ENCODE peak calls at places on chromosomes 1 and 21, in five cellular contexts. E is A549, H is testis, C is K562, O is adrenal gland. N is an unnamed sample.

GRCh38 chr1:15950763-15951295 is 25.1 kb downstream of the ZBTB17 start:
- DNase-seq in E (no peak), H (no peak), C (peak), O (peak), N (peak)

GRCh38 chr1:236502579-236502971 is 21.2 kb upstream of the LGALS8 start:
- DNase-seq in E (no peak), H (no peak), C (no peak), O (no peak), N (no peak)

GRCh38 chr1:39213511-39214002 is 9.1 kb downstream of the MACF1 start:
- DNase-seq in E (no peak), H (no peak), C (no peak), O (no peak), N (no peak)

GRCh38 chr21:36059823-36060158 is 535 bp downstream of the SETD4 start:
- DNase-seq in E (peak), H (peak), C (peak), O (peak), N (peak)

GRCh38 chr1:7847599-7847998 is 5.3 kb downstream of the UTS2 start:
- DNase-seq in E (no peak), H (no peak), C (no peak), O (no peak), N (no peak)

GRCh38 chr1:18936471-18936813 is 20.0 kb downstream of the IFFO2 start:
- DNase-seq in E (no peak), H (no peak), C (no peak), O (no peak), N (no peak)

GRCh38 chr1:19312782-19313635 is 883 bp downstream of the SLC66A1 start:
- DNase-seq in E (no peak), H (peak), C (no peak), O (no peak), N (peak)

GRCh38 chr1:93842750-93843500 is 36.1 kb downstream of the DNTTIP2 start:
- DNase-seq in E (no peak), H (peak), C (no peak), O (no peak), N (no peak)

GRCh38 chr1:3578906-3579305 is 32.4 kb downstream of the MEGF6 start:
- DNase-seq in E (no peak), H (no peak), C (no peak), O (no peak), N (no peak)

GRCh38 chr1:56578963-56579875 is at the start of gene PLPP3:
- DNase-seq in E (peak), H (peak), C (peak), O (peak), N (peak)

GRCh38 chr1:41874903-41875411 is 43.8 kb downstream of the HIVEP3 start:
- DNase-seq in E (no peak), H (peak), C (no peak), O (no peak), N (no peak)

GRCh38 chr1:228502522-228502921 is 15.3 kb downstream of the RNF187 start:
- DNase-seq in E (no peak), H (no peak), C (peak), O (no peak), N (no peak)

GRCh38 chr1:234838182-234838581 is 228.2 kb upstream of the IRF2BP2 start:
- DNase-seq in E (no peak), H (no peak), C (no peak), O (no peak), N (no peak)

GRCh38 chr1:162562452-162562828 is 918 bp downstream of the UAP1 start:
- DNase-seq in E (no peak), H (no peak), C (peak), O (no peak), N (no peak)

GRCh38 chr1:100383743-100384405 is 31.6 kb downstream of the CDC14A start:
- DNase-seq in E (no peak), H (no peak), C (no peak), O (no peak), N (no peak)

GRCh38 chr1:100391675-100392074 is 39.4 kb downstream of the CDC14A start:
- DNase-seq in E (no peak), H (no peak), C (no peak), O (no peak), N (no peak)

GRCh38 chr1:100387209-100387608 is 34.9 kb downstream of the CDC14A start:
- DNase-seq in E (no peak), H (no peak), C (no peak), O (no peak), N (no peak)

GRCh38 chr1:100390507-100390906 is 38.2 kb downstream of the CDC14A start:
- DNase-seq in E (no peak), H (no peak), C (no peak), O (no peak), N (no peak)

DNA sequence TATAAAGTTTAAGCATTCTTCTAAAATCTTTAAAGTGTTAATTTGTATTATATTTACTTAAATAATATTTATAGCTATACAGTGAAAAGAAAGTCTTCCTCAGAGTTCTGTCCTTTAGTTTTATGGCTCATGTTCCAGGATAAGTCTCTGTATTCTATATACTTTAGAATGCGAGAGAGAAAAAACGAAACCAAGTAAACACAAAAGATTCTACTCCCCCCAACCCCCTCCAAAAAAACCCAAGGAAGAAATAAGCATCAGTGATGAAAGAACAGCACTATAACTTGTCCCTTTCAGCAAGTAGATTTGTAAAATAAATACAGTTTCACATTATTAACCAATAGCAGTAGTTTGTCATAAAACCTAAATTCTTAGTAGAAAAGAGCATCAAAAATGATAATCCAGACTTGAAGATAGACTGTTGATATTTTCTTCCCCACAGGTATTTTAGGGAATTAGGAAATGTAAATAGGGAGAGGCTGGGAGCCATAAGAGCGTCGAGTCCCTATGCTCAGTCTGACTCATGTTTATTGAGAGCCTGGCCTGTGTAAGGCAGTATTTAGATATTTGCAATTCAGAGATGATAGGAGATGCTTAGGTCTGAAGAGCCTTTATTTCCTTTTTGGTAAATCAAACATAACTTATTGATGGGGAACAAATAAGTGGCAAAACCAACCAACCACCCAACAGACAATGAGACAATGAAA is 35.5 kb downstream of the CDC14A start:
- DNase-seq in E (no peak), H (no peak), C (no peak), O (no peak), N (no peak)
- TF ChIP-seq CTCF in E (no peak), H (no peak), C (no peak), O (no peak), N (no peak)

DNA sequence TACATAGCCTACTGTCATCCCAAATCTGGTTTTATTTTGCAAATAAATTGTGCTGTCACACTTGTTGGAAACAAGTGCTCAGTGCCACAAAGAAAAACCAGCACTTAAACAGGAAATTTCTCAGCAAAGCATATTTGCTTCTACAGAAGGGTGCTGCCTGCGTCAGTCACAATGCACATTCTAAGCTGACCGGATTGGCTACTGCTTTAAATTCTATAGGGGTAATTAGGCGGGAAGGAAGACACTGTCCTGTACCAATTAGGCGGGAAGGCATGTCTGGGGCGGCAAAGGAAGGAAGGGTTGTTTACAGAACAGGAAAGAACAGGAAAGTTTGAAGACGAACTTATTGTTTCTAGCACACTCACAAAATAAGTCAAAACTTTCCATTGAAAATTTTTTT is 2.8 kb downstream of the IFI16 start:
- DNase-seq in E (no peak), H (no peak), C (no peak), O (no peak), N (no peak)
- TF ChIP-seq POLR2A in E (no peak), H (no peak), C (no peak), O (no peak), N (peak)

DNA sequence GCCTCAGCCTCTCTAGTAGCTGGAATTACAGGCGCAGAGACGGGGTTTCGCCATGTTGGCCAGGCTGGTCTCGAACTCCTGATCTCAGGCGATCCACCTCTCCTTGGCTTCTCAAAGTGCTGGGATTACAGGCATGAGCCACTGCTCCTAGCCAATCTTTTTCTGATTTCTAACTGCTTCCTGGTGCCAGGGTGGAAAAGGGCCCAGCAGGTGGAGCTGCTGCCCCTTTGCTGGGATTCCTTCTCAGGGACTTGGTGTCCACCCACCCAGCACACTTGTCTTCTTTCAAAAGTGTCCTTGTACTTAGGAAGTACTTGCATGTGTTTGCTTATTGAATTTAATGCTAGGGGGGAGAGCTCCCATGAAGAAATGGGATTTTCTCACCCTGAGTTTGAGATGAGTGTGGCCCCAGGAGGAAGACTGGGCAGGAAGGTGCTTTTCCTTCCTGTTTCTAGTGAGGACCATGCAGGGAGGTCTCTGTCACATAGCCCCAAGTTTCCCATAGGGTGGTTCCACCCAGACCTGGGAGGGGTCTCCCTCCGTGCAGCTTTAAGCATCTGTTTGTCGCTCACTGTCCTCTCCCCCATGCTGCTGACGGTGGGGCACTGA is 14.2 kb downstream of the UTP11 start:
- DNase-seq in E (peak), H (peak), C (peak), O (peak), N (no peak)
- TF ChIP-seq CTCF in E (peak), H (peak), C (peak), O (peak), N (no peak)

GRCh38 chr1:22416555-22417454 is 34.8 kb upstream of the ZBTB40 start:
- DNase-seq in E (peak), H (peak), C (peak), O (peak), N (no peak)

GRCh38 chr1:22415489-22415888 is 36.2 kb upstream of the ZBTB40 start:
- DNase-seq in E (no peak), H (no peak), C (no peak), O (no peak), N (no peak)

GRCh38 chr1:22412932-22413727 is 38.5 kb upstream of the ZBTB40 start:
- DNase-seq in E (peak), H (no peak), C (no peak), O (peak), N (no peak)

GRCh38 chr1:22413799-22414198 is 37.9 kb upstream of the ZBTB40 start:
- DNase-seq in E (no peak), H (no peak), C (no peak), O (no peak), N (no peak)

DNA sequence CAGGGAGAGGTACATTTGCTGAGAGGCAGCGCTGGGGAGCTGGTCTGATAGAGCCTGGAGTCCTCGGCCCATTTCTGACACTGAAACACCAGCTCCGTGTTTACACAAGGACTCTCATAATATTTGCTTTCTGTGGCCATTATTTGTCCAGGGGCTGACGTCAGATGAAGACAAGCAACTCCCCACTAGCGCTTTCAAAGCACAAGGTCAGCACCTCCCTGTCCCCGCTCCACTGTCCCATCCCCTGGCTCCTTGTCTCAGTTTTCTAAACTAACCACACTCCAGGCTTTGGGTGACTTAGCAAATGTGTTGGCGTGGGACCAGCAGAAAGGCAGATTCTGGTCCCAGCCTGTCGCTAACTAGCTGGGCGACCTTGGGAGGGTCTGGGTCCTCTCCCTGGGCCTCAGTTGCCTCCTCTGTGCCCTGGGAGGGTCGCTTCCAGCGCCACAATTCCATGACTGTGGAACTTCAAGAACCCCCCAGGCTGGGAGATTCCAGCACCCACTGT is 37.4 kb upstream of the ZBTB40 start:
- DNase-seq in E (peak), H (peak), C (peak), O (peak), N (no peak)
- TF ChIP-seq POLR2A in E (no peak), H (no peak), C (no peak), O (no peak), N (no peak)

N was measured in sigmoid colon.